ENCODE peak calls at places on chromosomes 3 and 15, in eight cellular contexts. One of them, this sample, is unnamed.

GRCh38 chr15:41207687-41208448 is 22.7 kb downstream of the EXD1 start:
- DNase-seq in GM12864: no peak
- DNase-seq in retinal pigment epithelial cell: no peak
- DNase-seq in uterus: no peak
- DNase-seq in cardiac fibroblast: peak; percentile 30
- DNase-seq in left lung: no peak
- DNase-seq in fibroblast of pulmonary artery: peak; percentile 6
- DNase-seq in iPS DF 6.9: no peak
- DNase-seq in this sample: no peak

GRCh38 chr15:28942046-28942445 is 56.3 kb downstream of the APBA2 start:
- DNase-seq in uterus: no peak
- DNase-seq in iPS DF 6.9: no peak
- DNase-seq in left lung: no peak
- DNase-seq in retinal pigment epithelial cell: no peak
- DNase-seq in cardiac fibroblast: no peak
- DNase-seq in fibroblast of pulmonary artery: no peak
- DNase-seq in GM12864: no peak
- DNase-seq in this sample: peak; percentile 32

GRCh38 chr15:29089731-29090616 is 179.6 kb downstream of the NSMCE3 start:
- DNase-seq in left lung: no peak
- DNase-seq in uterus: no peak
- DNase-seq in cardiac fibroblast: peak; percentile 36
- DNase-seq in fibroblast of pulmonary artery: peak; percentile 33
- DNase-seq in GM12864: no peak
- DNase-seq in iPS DF 6.9: no peak
- DNase-seq in retinal pigment epithelial cell: no peak
- DNase-seq in this sample: no peak

GRCh38 chr3:59308684-59309083 is 258.9 kb upstream of the CFAP20DC start:
- DNase-seq in cardiac fibroblast: no peak
- DNase-seq in fibroblast of pulmonary artery: no peak
- DNase-seq in uterus: no peak
- DNase-seq in iPS DF 6.9: no peak
- DNase-seq in left lung: no peak
- DNase-seq in retinal pigment epithelial cell: no peak
- DNase-seq in GM12864: no peak
- DNase-seq in this sample: no peak

GRCh38 chr3:130939753-130940152 is 45.9 kb downstream of the ATP2C1 start:
- DNase-seq in fibroblast of pulmonary artery: peak; percentile 63
- DNase-seq in iPS DF 6.9: no peak
- DNase-seq in retinal pigment epithelial cell: no peak
- DNase-seq in GM12864: no peak
- DNase-seq in uterus: no peak
- DNase-seq in cardiac fibroblast: no peak
- DNase-seq in left lung: no peak
- DNase-seq in this sample: no peak

GRCh38 chr3:39038165-39038564 is 13.6 kb downstream of the SCN11A start:
- DNase-seq in fibroblast of pulmonary artery: peak; percentile 39
- DNase-seq in iPS DF 6.9: no peak
- DNase-seq in retinal pigment epithelial cell: no peak
- DNase-seq in GM12864: no peak
- DNase-seq in left lung: no peak
- DNase-seq in cardiac fibroblast: peak; percentile 59
- DNase-seq in uterus: no peak
- DNase-seq in this sample: no peak

GRCh38 chr3:44932986-44933944 is 42.7 kb downstream of the ZDHHC3 start:
- DNase-seq in fibroblast of pulmonary artery: no peak
- DNase-seq in uterus: no peak
- DNase-seq in GM12864: no peak
- DNase-seq in iPS DF 6.9: no peak
- DNase-seq in retinal pigment epithelial cell: no peak
- DNase-seq in left lung: no peak
- DNase-seq in cardiac fibroblast: no peak
- DNase-seq in this sample: no peak

GRCh38 chr15:77821959-77822256 is 189.2 kb upstream of the LINGO1 start:
- DNase-seq in cardiac fibroblast: no peak
- DNase-seq in left lung: no peak
- DNase-seq in GM12864: no peak
- DNase-seq in iPS DF 6.9: no peak
- DNase-seq in uterus: no peak
- DNase-seq in retinal pigment epithelial cell: no peak
- DNase-seq in fibroblast of pulmonary artery: no peak
- DNase-seq in this sample: no peak

GRCh38 chr3:110799236-110799635 is 272.4 kb upstream of the NECTIN3 start:
- DNase-seq in GM12864: no peak
- DNase-seq in iPS DF 6.9: no peak
- DNase-seq in fibroblast of pulmonary artery: peak; percentile 26
- DNase-seq in cardiac fibroblast: peak; percentile 42
- DNase-seq in uterus: no peak
- DNase-seq in retinal pigment epithelial cell: no peak
- DNase-seq in left lung: no peak
- DNase-seq in this sample: no peak

GRCh38 chr3:155737844-155738460 is 6.9 kb downstream of the PLCH1 start:
- DNase-seq in iPS DF 6.9: no peak
- DNase-seq in uterus: no peak
- DNase-seq in fibroblast of pulmonary artery: no peak
- DNase-seq in GM12864: no peak
- DNase-seq in retinal pigment epithelial cell: no peak
- DNase-seq in cardiac fibroblast: no peak
- DNase-seq in left lung: peak; percentile 55
- DNase-seq in this sample: no peak

GRCh38 chr3:141064255-141064926 is 13.2 kb downstream of the SPSB4 start:
- DNase-seq in uterus: no peak
- DNase-seq in retinal pigment epithelial cell: no peak
- DNase-seq in left lung: no peak
- DNase-seq in GM12864: no peak
- DNase-seq in fibroblast of pulmonary artery: no peak
- DNase-seq in cardiac fibroblast: no peak
- DNase-seq in iPS DF 6.9: no peak
- DNase-seq in this sample: no peak

GRCh38 chr3:36511761-36512496 is 131.6 kb downstream of the STAC start:
- DNase-seq in left lung: no peak
- DNase-seq in uterus: peak; percentile 13
- DNase-seq in fibroblast of pulmonary artery: no peak
- DNase-seq in iPS DF 6.9: no peak
- DNase-seq in retinal pigment epithelial cell: no peak
- DNase-seq in GM12864: no peak
- DNase-seq in cardiac fibroblast: no peak
- DNase-seq in this sample: no peak
- H3K4me3 ChIP-seq in left lung: no peak overlapping the region
- H3K4me3 ChIP-seq in uterus: no peak overlapping the region
- H3K4me3 ChIP-seq in fibroblast of pulmonary artery: no peak overlapping the region
- H3K4me3 ChIP-seq in iPS DF 6.9: no peak overlapping the region
- H3K4me3 ChIP-seq in retinal pigment epithelial cell: no peak overlapping the region
- H3K4me3 ChIP-seq in GM12864: no peak overlapping the region
- H3K4me3 ChIP-seq in cardiac fibroblast: no peak overlapping the region
- H3K4me3 ChIP-seq in this sample: no peak overlapping the region

GRCh38 chr3:17678116-17678741 is 64.2 kb downstream of the TBC1D5 start:
- DNase-seq in cardiac fibroblast: peak; percentile 61
- DNase-seq in GM12864: no peak
- DNase-seq in iPS DF 6.9: no peak
- DNase-seq in fibroblast of pulmonary artery: peak; percentile 48
- DNase-seq in uterus: no peak
- DNase-seq in retinal pigment epithelial cell: no peak
- DNase-seq in left lung: no peak
- DNase-seq in this sample: no peak
- H3K4me3 ChIP-seq in cardiac fibroblast: no peak overlapping the region
- H3K4me3 ChIP-seq in GM12864: no peak overlapping the region
- H3K4me3 ChIP-seq in iPS DF 6.9: no peak overlapping the region
- H3K4me3 ChIP-seq in fibroblast of pulmonary artery: no peak overlapping the region
- H3K4me3 ChIP-seq in uterus: no peak overlapping the region
- H3K4me3 ChIP-seq in retinal pigment epithelial cell: no peak overlapping the region
- H3K4me3 ChIP-seq in left lung: no peak overlapping the region
- H3K4me3 ChIP-seq in this sample: no peak overlapping the region

GRCh38 chr3:153221748-153222162 is 59.7 kb downstream of the RAP2B start:
- DNase-seq in left lung: peak; percentile 82
- DNase-seq in fibroblast of pulmonary artery: peak; percentile 100
- DNase-seq in GM12864: peak; percentile 77
- DNase-seq in cardiac fibroblast: peak; percentile 98
- DNase-seq in retinal pigment epithelial cell: no peak
- DNase-seq in iPS DF 6.9: no peak
- DNase-seq in uterus: peak; percentile 24
- DNase-seq in this sample: no peak
- H3K4me3 ChIP-seq in left lung: no peak overlapping the region
- H3K4me3 ChIP-seq in fibroblast of pulmonary artery: peak overlapping the region; percentile 17
- H3K4me3 ChIP-seq in GM12864: no peak overlapping the region
- H3K4me3 ChIP-seq in cardiac fibroblast: no peak overlapping the region
- H3K4me3 ChIP-seq in retinal pigment epithelial cell: no peak overlapping the region
- H3K4me3 ChIP-seq in iPS DF 6.9: no peak overlapping the region
- H3K4me3 ChIP-seq in uterus: no peak overlapping the region
- H3K4me3 ChIP-seq in this sample: peak overlapping the region; percentile 21

GRCh38 chr3:171809513-171810277 is 588 bp downstream of the PLD1 start:
- DNase-seq in fibroblast of pulmonary artery: peak; percentile 96
- DNase-seq in left lung: peak; percentile 81
- DNase-seq in retinal pigment epithelial cell: peak; percentile 54
- DNase-seq in uterus: peak; percentile 94
- DNase-seq in cardiac fibroblast: peak; percentile 96
- DNase-seq in iPS DF 6.9: no peak
- DNase-seq in GM12864: no peak
- DNase-seq in this sample: peak; percentile 88

GRCh38 chr3:171812811-171813210 is 2.5 kb upstream of the PLD1 start:
- DNase-seq in cardiac fibroblast: no peak
- DNase-seq in uterus: no peak
- DNase-seq in GM12864: no peak
- DNase-seq in retinal pigment epithelial cell: no peak
- DNase-seq in left lung: no peak
- DNase-seq in fibroblast of pulmonary artery: no peak
- DNase-seq in iPS DF 6.9: no peak
- DNase-seq in this sample: no peak

GRCh38 chr3:171810278-171811058 is at the start of gene PLD1:
- DNase-seq in fibroblast of pulmonary artery: peak; percentile 90
- DNase-seq in cardiac fibroblast: peak; percentile 86
- DNase-seq in GM12864: no peak
- DNase-seq in iPS DF 6.9: no peak
- DNase-seq in retinal pigment epithelial cell: peak; percentile 71
- DNase-seq in left lung: peak; percentile 90
- DNase-seq in uterus: no peak
- DNase-seq in this sample: peak; percentile 95

GRCh38 chr3:171811913-171812321 is 1.6 kb upstream of the PLD1 start:
- DNase-seq in left lung: no peak
- DNase-seq in fibroblast of pulmonary artery: peak; percentile 87
- DNase-seq in GM12864: no peak
- DNase-seq in cardiac fibroblast: peak; percentile 89
- DNase-seq in uterus: peak; percentile 59
- DNase-seq in iPS DF 6.9: no peak
- DNase-seq in retinal pigment epithelial cell: no peak
- DNase-seq in this sample: no peak

DNA sequence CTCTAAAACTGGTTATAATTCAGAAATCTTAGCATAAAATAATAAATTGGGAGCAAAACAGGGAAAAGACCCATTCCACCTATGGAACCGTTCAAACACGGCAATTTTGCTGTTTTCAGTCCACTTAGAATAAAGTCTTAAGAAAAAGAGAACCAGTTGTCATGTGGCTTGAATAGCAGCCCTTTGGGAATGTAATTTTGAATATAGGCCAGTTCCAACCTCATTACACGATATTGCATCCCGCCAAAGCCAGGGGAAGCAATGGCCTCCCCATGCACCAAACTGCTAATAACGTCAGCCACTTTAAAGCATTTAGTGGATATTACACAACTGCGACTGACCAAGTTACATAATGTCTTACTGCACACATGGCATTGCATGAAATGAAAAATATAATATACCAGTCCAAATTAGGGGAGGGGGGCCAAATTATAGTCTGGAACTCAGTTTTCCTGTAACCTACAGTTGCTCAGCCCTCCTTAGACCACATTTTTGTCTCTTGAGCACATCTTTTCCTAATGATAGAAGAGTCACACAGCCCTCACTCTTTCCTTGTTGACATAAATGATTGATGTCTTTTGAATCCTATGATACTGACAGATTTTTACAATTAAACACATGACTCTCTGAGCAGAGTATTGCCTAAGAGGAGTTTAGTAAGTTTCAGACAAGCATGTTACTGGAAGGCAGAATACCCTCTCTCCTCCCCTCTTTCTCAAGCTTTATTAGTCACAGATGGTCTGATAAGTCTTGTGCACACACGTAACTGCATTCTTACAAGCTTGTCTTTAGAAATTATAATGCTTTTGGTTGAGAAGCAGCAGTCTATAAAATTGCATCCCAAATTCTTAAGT is 1.0 kb upstream of the PLD1 start:
- DNase-seq in uterus: peak; percentile 58
- DNase-seq in left lung: no peak
- DNase-seq in GM12864: no peak
- DNase-seq in cardiac fibroblast: peak; percentile 99
- DNase-seq in retinal pigment epithelial cell: peak; percentile 96
- DNase-seq in fibroblast of pulmonary artery: peak; percentile 99
- DNase-seq in iPS DF 6.9: no peak
- DNase-seq in this sample: no peak
- H3K4me3 ChIP-seq in uterus: no peak overlapping the region
- H3K4me3 ChIP-seq in left lung: peak overlapping the region; percentile 77
- H3K4me3 ChIP-seq in GM12864: no peak overlapping the region
- H3K4me3 ChIP-seq in cardiac fibroblast: peak overlapping the region; percentile 79
- H3K4me3 ChIP-seq in retinal pigment epithelial cell: peak overlapping the region; percentile 74
- H3K4me3 ChIP-seq in fibroblast of pulmonary artery: peak overlapping the region; percentile 71
- H3K4me3 ChIP-seq in iPS DF 6.9: no peak overlapping the region
- H3K4me3 ChIP-seq in this sample: peak overlapping the region; percentile 68

DNA sequence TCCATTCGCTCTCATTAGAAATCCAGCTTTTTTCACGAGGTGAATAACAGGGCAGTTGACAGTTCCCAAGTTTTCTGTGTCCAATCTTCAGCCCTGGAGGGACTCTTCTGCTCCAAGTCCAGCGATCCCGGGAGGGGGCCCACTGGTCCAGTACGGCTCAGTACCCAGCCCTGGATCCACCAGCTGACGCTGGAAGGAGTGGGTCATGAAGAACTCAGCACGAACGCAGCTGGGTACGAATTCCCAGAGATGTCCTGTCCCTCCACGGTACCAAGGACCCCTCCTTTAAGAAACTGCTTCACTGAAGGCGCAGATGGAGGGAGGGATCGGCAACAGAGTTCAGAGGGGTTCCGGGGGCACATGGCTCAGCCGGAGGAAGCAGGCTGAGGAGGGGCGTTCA is 16.5 kb upstream of the CLK3 start:
- DNase-seq in left lung: no peak
- DNase-seq in GM12864: no peak
- DNase-seq in retinal pigment epithelial cell: no peak
- DNase-seq in fibroblast of pulmonary artery: no peak
- DNase-seq in uterus: no peak
- DNase-seq in iPS DF 6.9: no peak
- DNase-seq in cardiac fibroblast: no peak
- DNase-seq in this sample: no peak
- H3K4me3 ChIP-seq in left lung: peak overlapping the region; percentile 61
- H3K4me3 ChIP-seq in GM12864: no peak overlapping the region
- H3K4me3 ChIP-seq in retinal pigment epithelial cell: peak overlapping the region; percentile 64
- H3K4me3 ChIP-seq in fibroblast of pulmonary artery: peak overlapping the region; percentile 73
- H3K4me3 ChIP-seq in uterus: peak overlapping the region; percentile 52
- H3K4me3 ChIP-seq in iPS DF 6.9: no peak overlapping the region
- H3K4me3 ChIP-seq in cardiac fibroblast: peak overlapping the region; percentile 66
- H3K4me3 ChIP-seq in this sample: peak overlapping the region; percentile 87

GRCh38 chr3:136778865-136779264 is 26.7 kb upstream of the STAG1 start:
- DNase-seq in iPS DF 6.9: no peak
- DNase-seq in left lung: no peak
- DNase-seq in uterus: no peak
- DNase-seq in cardiac fibroblast: no peak
- DNase-seq in GM12864: no peak
- DNase-seq in fibroblast of pulmonary artery: peak; percentile 31
- DNase-seq in retinal pigment epithelial cell: peak; percentile 76
- DNase-seq in this sample: peak; percentile 68
- H3K4me3 ChIP-seq in iPS DF 6.9: no peak overlapping the region
- H3K4me3 ChIP-seq in left lung: no peak overlapping the region
- H3K4me3 ChIP-seq in uterus: no peak overlapping the region
- H3K4me3 ChIP-seq in cardiac fibroblast: no peak overlapping the region
- H3K4me3 ChIP-seq in GM12864: no peak overlapping the region
- H3K4me3 ChIP-seq in fibroblast of pulmonary artery: no peak overlapping the region
- H3K4me3 ChIP-seq in retinal pigment epithelial cell: no peak overlapping the region
- H3K4me3 ChIP-seq in this sample: no peak overlapping the region